ENCODE peak calls at places on chromosomes 7 and 10, in six cellular contexts. T is K562, N is HCT116, A is SK-N-SH, G is HepG2, D is H1. X is an unnamed sample.

GRCh38 chr10:78185693-78186055 is 152.0 kb downstream of the RPS24 start:
- DNase-seq in A (no peak), G (no peak), N (no peak), D (no peak), T (no peak), X (no peak)

GRCh38 chr7:16554518-16555236 is 28.1 kb downstream of the LRRC72 start:
- DNase-seq in G (no peak), N (no peak), A (no peak), D (no peak), T (peak), X (no peak)

GRCh38 chr7:30093351-30094019 is 41.3 kb upstream of the MTURN start:
- DNase-seq in G (no peak), N (no peak), T (no peak), A (no peak), D (no peak), X (no peak)

GRCh38 chr7:77989981-77990566 is 191.5 kb downstream of the PHTF2 start:
- DNase-seq in A (no peak), D (peak), T (peak), G (no peak), N (no peak), X (peak)

GRCh38 chr7:818031-818699 is 14.1 kb upstream of the SUN1 start:
- DNase-seq in N (peak), G (peak), A (no peak), T (peak), D (no peak), X (no peak)

GRCh38 chr10:92747600-92747999 is 57.8 kb downstream of the HHEX start:
- DNase-seq in A (no peak), G (peak), D (no peak), T (no peak), N (no peak), X (no peak)

GRCh38 chr10:113867904-113868303 is 13.4 kb downstream of the NHLRC2 start:
- DNase-seq in G (no peak), N (no peak), D (no peak), T (no peak), A (no peak), X (no peak)

GRCh38 chr10:113751116-113751728 is at the start of gene PLEKHS1:
- DNase-seq in G (no peak), T (no peak), D (no peak), A (no peak), N (no peak), X (no peak)

GRCh38 chr10:97888641-97889262 is 39.1 kb downstream of the GOLGA7B start:
- DNase-seq in T (peak), N (peak), G (no peak), A (peak), D (no peak), X (no peak)

GRCh38 chr7:79495544-79496272 is 42.2 kb upstream of the MAGI2 start:
- DNase-seq in A (no peak), N (no peak), T (no peak), G (no peak), D (no peak), X (no peak)

GRCh38 chr10:132516771-132517725 is 20.5 kb upstream of the INPP5A start:
- DNase-seq in N (no peak), A (peak), G (peak), D (peak), T (peak), X (peak)

GRCh38 chr10:63684257-63684936 is 163.2 kb downstream of the REEP3 start:
- DNase-seq in G (no peak), D (no peak), T (no peak), N (no peak), A (no peak), X (no peak)

GRCh38 chr7:33108591-33108930 is 643 bp downstream of the RP9 start:
- DNase-seq in T (peak), A (peak), N (no peak), G (no peak), D (no peak), X (no peak)

GRCh38 chr7:7554647-7555575 is 11.8 kb upstream of the MIOS start:
- DNase-seq in G (no peak), T (no peak), A (peak), D (no peak), N (no peak), X (no peak)

GRCh38 chr7:158541330-158542010 is 46.2 kb downstream of the PTPRN2 start:
- DNase-seq in T (peak), N (no peak), D (no peak), A (no peak), G (no peak), X (no peak)

GRCh38 chr7:32901629-32902028 is 10.1 kb upstream of the KBTBD2 start:
- DNase-seq in A (no peak), D (no peak), T (no peak), N (no peak), G (no peak), X (no peak)

GRCh38 chr7:1254281-1255082 is 21.8 kb downstream of the UNCX start:
- DNase-seq in A (no peak), N (no peak), T (no peak), D (no peak), G (no peak), X (no peak)

GRCh38 chr10:35659456-35659855 is 17.4 kb upstream of the FZD8 start:
- DNase-seq in A (no peak), N (no peak), T (no peak), G (no peak), D (no peak), X (no peak)

GRCh38 chr10:118218562-118218961 is 123.6 kb downstream of the FAM204A start:
- DNase-seq in A (no peak), D (no peak), G (no peak), T (no peak), N (no peak), X (no peak)

GRCh38 chr10:16717617-16718395 is 99.4 kb downstream of the RSU1 start:
- DNase-seq in N (no peak), D (no peak), T (no peak), G (no peak), A (no peak), X (no peak)

GRCh38 chr10:15015451-15015850 is 28.3 kb upstream of the OLAH start:
- DNase-seq in D (no peak), N (no peak), T (no peak), A (no peak), G (no peak), X (no peak)

GRCh38 chr10:104252349-104252748 is 2.3 kb upstream of the GSTO1 start:
- DNase-seq in D (no peak), T (peak), A (no peak), N (no peak), G (no peak), X (no peak)

GRCh38 chr10:76303682-76304316 is 872.4 kb downstream of the LRMDA start:
- DNase-seq in A (peak), D (peak), G (peak), N (peak), T (peak), X (peak)

GRCh38 chr7:17640730-17641377 is 299.4 kb downstream of the SNX13 start:
- DNase-seq in A (peak), T (peak), G (peak), N (peak), D (no peak), X (peak)

GRCh38 chr10:112801004-112801403 is 149.0 kb upstream of the TCF7L2 start:
- DNase-seq in D (peak), G (no peak), N (no peak), T (peak), A (no peak), X (no peak)

GRCh38 chr10:116029826-116030225 is 243.2 kb downstream of the GFRA1 start:
- DNase-seq in D (no peak), G (no peak), N (no peak), T (no peak), A (no peak), X (no peak)

GRCh38 chr7:23467731-23468720 is 2.3 kb downstream of the IGF2BP3 start:
- DNase-seq in A (peak), N (no peak), T (peak), G (peak), D (peak), X (no peak)

DNA sequence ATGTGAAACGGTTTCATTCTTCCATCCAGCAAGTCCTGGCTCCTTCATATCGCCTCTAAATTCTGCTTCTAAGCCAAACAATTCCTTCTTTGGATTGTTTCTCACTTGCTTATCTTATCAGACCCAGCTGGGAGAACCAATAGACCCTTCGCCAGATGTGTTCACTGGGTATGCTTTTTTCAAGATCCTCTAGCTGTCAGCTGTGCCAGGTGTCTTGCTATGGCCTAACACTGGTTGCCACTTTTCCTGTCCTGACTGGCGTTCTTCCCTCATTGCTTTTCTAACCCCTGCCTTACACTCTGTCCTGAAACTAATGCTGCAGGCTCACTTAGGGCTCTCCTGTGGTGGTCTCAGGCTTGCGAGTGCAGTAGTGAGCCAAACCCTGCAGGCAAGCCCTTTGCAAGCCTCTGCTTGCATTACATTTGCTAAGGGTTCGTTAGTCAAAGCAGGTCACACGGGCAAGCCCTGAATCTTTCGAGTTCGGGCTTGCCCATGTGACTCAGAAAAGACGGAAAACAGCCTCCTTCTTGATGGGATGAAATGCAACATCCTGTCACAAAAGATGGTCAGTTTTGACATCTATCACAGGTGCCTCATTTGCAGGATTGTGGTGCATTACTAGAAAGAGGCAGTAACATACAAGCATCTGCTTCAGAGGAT is 92.8 kb downstream of the VWC2 start:
- DNase-seq in T (no peak), A (no peak), G (no peak), D (no peak), N (no peak), X (no peak)
- TF ChIP-seq JUND in T (no peak), A (no peak), G (no peak), D (no peak), N (no peak), X (no peak)

GRCh38 chr10:72353963-72354355 is 760 bp downstream of the DNAJB12 start:
- DNase-seq in G (no peak), N (no peak), T (peak), D (no peak), A (peak), X (no peak)
- TF ChIP-seq JUND in G (no peak), N (no peak), T (no peak), D (no peak), A (no peak), X (no peak)

GRCh38 chr7:98872328-98872924 is 2.6 kb upstream of the TMEM130 start:
- DNase-seq in T (peak), D (no peak), A (peak), G (peak), N (no peak), X (peak)
- TF ChIP-seq JUND in T (no peak), D (no peak), A (no peak), G (no peak), N (no peak), X (no peak)

GRCh38 chr10:100724531-100725027 is 20.8 kb upstream of the PAX2 start:
- DNase-seq in A (peak), D (peak), N (no peak), G (no peak), T (no peak), X (no peak)

GRCh38 chr10:100723769-100724530 is 21.4 kb upstream of the PAX2 start:
- DNase-seq in T (no peak), A (peak), D (peak), N (no peak), G (no peak), X (no peak)

GRCh38 chr10:100723180-100723579 is 22.2 kb upstream of the PAX2 start:
- DNase-seq in D (no peak), N (no peak), T (no peak), A (no peak), G (no peak), X (no peak)

GRCh38 chr10:100725869-100726426 is 19.4 kb upstream of the PAX2 start:
- DNase-seq in D (no peak), T (no peak), N (no peak), A (peak), G (no peak), X (no peak)

GRCh38 chr10:100725041-100725440 is 20.3 kb upstream of the PAX2 start:
- DNase-seq in T (no peak), D (peak), N (no peak), G (no peak), A (no peak), X (no peak)
- TF ChIP-seq JUND in T (no peak), D (no peak), N (no peak), G (no peak), A (no peak), X (no peak)

GRCh38 chr7:116515584-116515983 is 9.3 kb upstream of the CAV1 start:
- DNase-seq in A (no peak), N (no peak), T (no peak), G (no peak), D (no peak), X (no peak)
- TF ChIP-seq JUND in A (no peak), N (no peak), T (no peak), G (no peak), D (no peak), X (no peak)